ENCODE peak calls at places on chromosomes 7 and 10, in nine cellular contexts. F is brain microvascular endothelial cell; H is A549; N is left ventricle myocardium inferior; M is colonic mucosa; L is CD8-positive, alpha-beta T cell; V is uterus; Z is keratinocyte; I is fibroblast of pulmonary artery. G is an unnamed sample.
A peak's percentile ranks its signal among the peaks of the same experiment; 100 is the strongest.

GRCh38 chr10:31678139-31678536 is 250.5 kb downstream of the ARHGAP12 start:
- DNase-seq in H (no peak), N (peak; percentile 58), V (no peak), F (no peak), L (no peak), Z (no peak), I (no peak), M (no peak), G (no peak)

GRCh38 chr7:137838706-137839315 is 8.0 kb downstream of the DGKI start:
- DNase-seq in N (no peak), Z (no peak), I (no peak), L (no peak), H (no peak), F (no peak), V (no peak), M (no peak), G (no peak)

GRCh38 chr10:78299861-78300453 is 266.3 kb downstream of the RPS24 start:
- DNase-seq in M (no peak), N (no peak), F (no peak), Z (no peak), I (no peak), L (no peak), H (no peak), V (peak; percentile 33), G (no peak)

GRCh38 chr7:137609500-137609899 is 237.3 kb downstream of the DGKI start:
- DNase-seq in I (peak; percentile 8), L (no peak), M (no peak), F (peak; percentile 50), V (no peak), Z (no peak), N (no peak), H (no peak), G (peak; percentile 24)

GRCh38 chr7:106112118-106112971 is at the start of gene SYPL1:
- DNase-seq in N (peak; percentile 96), F (peak; percentile 79), Z (peak; percentile 69), I (peak; percentile 92), V (peak; percentile 94), L (peak; percentile 90), H (peak; percentile 96), M (peak; percentile 91), G (peak; percentile 94)

GRCh38 chr10:107618461-107619093 is 454.1 kb upstream of the SORCS1 start:
- DNase-seq in N (no peak), Z (no peak), M (no peak), L (no peak), I (peak; percentile 27), F (no peak), H (no peak), V (no peak), G (peak; percentile 21)

GRCh38 chr10:106573106-106573505 is 591.4 kb downstream of the SORCS1 start:
- DNase-seq in I (peak; percentile 69), F (peak; percentile 6), V (no peak), M (no peak), H (no peak), N (no peak), L (no peak), Z (no peak), G (peak; percentile 65)

GRCh38 chr7:40983106-40983505 is 719.8 kb downstream of the INHBA start:
- DNase-seq in F (no peak), L (no peak), I (no peak), V (no peak), N (no peak), H (no peak), Z (no peak), M (no peak), G (no peak)

GRCh38 chr10:99444676-99445075 is 14.3 kb upstream of the GOT1 start:
- DNase-seq in F (no peak), L (no peak), V (no peak), M (no peak), N (no peak), H (no peak), I (no peak), Z (no peak), G (no peak)

GRCh38 chr7:129840757-129841156 is 112.0 kb downstream of the UBE2H start:
- DNase-seq in N (no peak), F (no peak), H (no peak), V (no peak), M (no peak), I (peak; percentile 72), L (no peak), Z (no peak), G (peak; percentile 86)

GRCh38 chr10:14548474-14548873 is 217.8 kb upstream of the FRMD4A start:
- DNase-seq in L (no peak), V (no peak), Z (no peak), I (no peak), M (no peak), H (no peak), F (no peak), N (no peak), G (no peak)

GRCh38 chr10:44689368-44689767 is 221.8 kb upstream of the TMEM72 start:
- DNase-seq in L (no peak), I (peak; percentile 14), Z (no peak), M (no peak), F (no peak), V (no peak), H (no peak), N (no peak), G (peak; percentile 37)
- TF ChIP-seq CTCF in L (no peak), I (peak; percentile 38), Z (no peak), M (no peak), F (peak; percentile 61), V (no peak), H (no peak), N (no peak), G (peak; percentile 63)

GRCh38 chr10:34111179-34111578 is 703.9 kb downstream of the PARD3 start:
- DNase-seq in Z (no peak), I (no peak), N (no peak), V (no peak), M (no peak), L (no peak), F (no peak), H (no peak), G (no peak)
- H3K4me3 ChIP-seq in Z (no peak overlapping the region), I (no peak overlapping the region), N (no peak overlapping the region), V (no peak overlapping the region), M (no peak overlapping the region), L (no peak overlapping the region), F (no peak overlapping the region), H (no peak overlapping the region), G (no peak overlapping the region)

GRCh38 chr10:74953214-74953613 is 126.8 kb downstream of the KAT6B start:
- DNase-seq in F (no peak), H (no peak), N (no peak), L (no peak), Z (no peak), I (no peak), V (no peak), M (no peak), G (no peak)

GRCh38 chr10:74949843-74950765 is 123.7 kb downstream of the KAT6B start:
- DNase-seq in V (no peak), M (no peak), N (no peak), L (no peak), F (peak; percentile 27), H (no peak), I (no peak), Z (no peak), G (peak; percentile 16)

GRCh38 chr10:74949434-74949833 is 123.0 kb downstream of the KAT6B start:
- DNase-seq in L (no peak), I (peak; percentile 20), Z (no peak), M (no peak), H (no peak), N (no peak), F (no peak), V (no peak), G (no peak)

GRCh38 chr10:74949024-74949423 is 122.6 kb downstream of the KAT6B start:
- DNase-seq in H (no peak), N (no peak), Z (no peak), I (no peak), L (no peak), F (no peak), M (no peak), V (no peak), G (peak; percentile 36)

DNA sequence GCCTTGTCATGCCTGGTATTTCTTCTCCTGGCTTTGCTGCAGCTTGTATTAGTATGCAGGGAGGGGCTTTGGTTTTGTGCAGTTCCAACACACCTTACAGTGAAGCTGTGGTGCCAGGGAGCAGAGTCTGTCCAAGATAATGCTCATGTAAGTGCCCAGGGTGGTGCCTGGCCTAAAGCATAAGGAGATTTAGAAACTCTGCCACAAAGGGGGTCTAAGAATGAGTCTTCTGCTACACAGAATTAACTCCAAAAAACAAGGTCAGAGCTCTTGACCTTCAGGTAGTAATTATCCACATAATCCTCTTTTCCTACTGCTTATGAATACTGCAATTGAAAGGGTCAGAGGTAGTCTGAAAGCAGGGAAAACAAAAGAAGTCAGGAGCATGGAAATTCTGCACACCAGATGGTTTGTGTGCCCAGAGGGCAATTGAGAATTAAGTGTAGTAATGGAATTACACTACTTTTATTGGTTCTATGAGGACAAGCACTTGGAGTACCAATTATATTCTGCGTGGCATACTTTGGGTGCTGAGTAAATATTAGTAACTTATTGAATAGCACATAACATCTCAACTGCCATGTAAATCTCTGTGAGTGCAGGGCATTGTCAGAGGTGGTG is 121.5 kb downstream of the KAT6B start:
- DNase-seq in F (no peak), M (no peak), N (no peak), I (no peak), V (no peak), H (no peak), L (no peak), Z (no peak), G (no peak)
- TF ChIP-seq CTCF in F (no peak), M (no peak), N (no peak), I (no peak), V (no peak), H (no peak), L (no peak), Z (no peak), G (no peak)

GRCh38 chr10:55630491-55631056 is 730.5 kb downstream of the ZWINT start:
- DNase-seq in Z (no peak), F (no peak), M (no peak), N (no peak), L (no peak), V (no peak), H (no peak), I (peak; percentile 4), G (no peak)

GRCh38 chr10:55628260-55628701 is 732.8 kb downstream of the ZWINT start:
- DNase-seq in L (no peak), F (no peak), V (no peak), I (no peak), Z (no peak), M (peak; percentile 16), H (peak; percentile 9), N (no peak), G (no peak)

GRCh38 chr10:55627526-55628170 is 733.4 kb downstream of the ZWINT start:
- DNase-seq in V (no peak), Z (no peak), H (no peak), I (no peak), N (no peak), M (no peak), F (no peak), L (no peak), G (no peak)

GRCh38 chr10:55629792-55630490 is 731.1 kb downstream of the ZWINT start:
- DNase-seq in I (peak; percentile 53), V (no peak), Z (no peak), N (no peak), L (no peak), F (peak; percentile 24), M (peak; percentile 20), H (peak; percentile 75), G (peak; percentile 21)

DNA sequence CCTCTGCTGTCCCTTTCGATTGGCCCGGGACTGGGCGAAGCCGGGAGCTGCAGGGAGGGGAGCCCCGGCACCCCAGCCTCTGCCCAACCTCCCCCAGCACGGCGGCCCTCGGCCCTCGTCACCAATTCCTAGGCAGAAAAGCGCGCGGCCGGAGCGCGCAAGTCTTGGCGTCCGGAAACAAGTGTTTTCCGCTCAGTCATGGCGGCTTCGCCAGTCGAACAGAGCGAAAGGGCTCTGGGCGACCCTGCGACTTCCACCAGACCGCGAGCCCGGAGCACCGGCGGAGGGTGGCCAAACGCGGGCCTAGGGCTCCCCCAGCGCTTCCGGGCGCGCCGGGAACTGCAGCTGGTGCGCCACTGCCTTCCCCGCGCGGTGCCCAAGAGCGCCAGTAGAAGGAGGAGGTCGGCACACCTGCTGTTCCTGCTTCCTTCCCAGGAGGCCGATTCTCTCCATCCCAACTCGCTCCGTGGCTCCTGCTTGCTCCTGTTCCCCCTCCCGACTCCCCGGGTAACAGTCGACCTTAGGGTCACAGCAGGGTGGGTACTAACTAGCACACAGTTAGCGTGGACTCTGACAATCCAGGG is 729.9 kb downstream of the ZWINT start:
- DNase-seq in L (no peak), I (peak; percentile 21), H (peak; percentile 70), Z (no peak), F (peak; percentile 4), N (peak; percentile 33), M (peak; percentile 41), V (peak; percentile 18), G (peak; percentile 21)
- H3K4me3 ChIP-seq in L (no peak overlapping the region), I (peak overlapping the region; percentile 42), H (peak overlapping the region; percentile 49), Z (peak overlapping the region; percentile 20), F (peak overlapping the region; percentile 55), N (peak overlapping the region; percentile 70), M (peak overlapping the region; percentile 31), V (peak overlapping the region; percentile 18), G (peak overlapping the region; percentile 45)

G was measured in AG10803.